ENCODE peak calls at places on chromosome 12, in eight cellular contexts. V, L, W, M, F, A, J and C are unnamed samples.

GRCh38 chr12:63937381-63938168 is 93.1 kb downstream of the SRGAP1 start:
- DNase-seq in M (no peak), F (no peak), J (no peak), V (no peak), W (no peak), L (no peak), A (no peak), C (no peak)

GRCh38 chr12:87317302-87317701 is 711.9 kb downstream of the C12orf50 start:
- DNase-seq in A (peak), W (no peak), L (no peak), V (no peak), M (no peak), J (peak), F (no peak), C (no peak)

GRCh38 chr12:52081263-52081733 is 1.8 kb downstream of the SMIM41 start:
- DNase-seq in V (no peak), W (peak), M (no peak), L (no peak), J (no peak), A (no peak), F (no peak), C (no peak)

GRCh38 chr12:107992870-107993451 is 136.1 kb upstream of the WSCD2 start:
- DNase-seq in V (no peak), J (no peak), L (no peak), A (peak), M (peak), W (no peak), F (no peak), C (no peak)

GRCh38 chr12:89210277-89210676 is 142.0 kb downstream of the DUSP6 start:
- DNase-seq in W (no peak), F (no peak), A (no peak), L (no peak), V (no peak), M (no peak), J (no peak), C (no peak)

GRCh38 chr12:122228092-122228491 is 2.2 kb upstream of the DIABLO start:
- DNase-seq in L (no peak), W (no peak), V (no peak), J (no peak), M (no peak), A (no peak), F (no peak), C (no peak)

GRCh38 chr12:125772403-125772802 is 707.2 kb downstream of the AACS start:
- DNase-seq in W (no peak), M (no peak), L (no peak), A (no peak), V (no peak), F (no peak), J (no peak), C (no peak)

GRCh38 chr12:13288501-13288900 is 92.0 kb downstream of the EMP1 start:
- DNase-seq in F (no peak), J (no peak), V (no peak), M (no peak), W (no peak), A (no peak), L (no peak), C (no peak)

GRCh38 chr12:26803552-26803951 is 29.4 kb downstream of the ITPR2 start:
- DNase-seq in W (no peak), A (no peak), M (peak), J (peak), L (no peak), F (no peak), V (peak), C (no peak)

GRCh38 chr12:96083020-96083489 is 47.7 kb upstream of the LTA4H start:
- DNase-seq in W (no peak), L (no peak), A (no peak), F (no peak), V (no peak), J (no peak), M (no peak), C (no peak)

GRCh38 chr12:57545809-57546437 is 1.1 kb downstream of the DCTN2 start:
- DNase-seq in W (no peak), L (no peak), A (peak), V (no peak), F (no peak), J (no peak), M (no peak), C (no peak)

GRCh38 chr12:24767016-24767415 is 181.9 kb downstream of the BCAT1 start:
- DNase-seq in V (no peak), J (no peak), W (no peak), L (no peak), A (no peak), M (no peak), F (no peak), C (no peak)

GRCh38 chr12:95538656-95539055 is 12.6 kb downstream of the USP44 start:
- DNase-seq in A (no peak), F (no peak), V (no peak), W (no peak), L (no peak), M (no peak), J (no peak), C (no peak)

GRCh38 chr12:4191642-4192041 is 81.9 kb upstream of the CCND2 start:
- DNase-seq in V (no peak), A (no peak), J (no peak), M (no peak), W (no peak), L (no peak), F (no peak), C (peak)

GRCh38 chr12:45273717-45274271 is 57.9 kb downstream of the ANO6 start:
- DNase-seq in J (peak), W (no peak), M (peak), A (peak), L (no peak), V (peak), F (peak), C (no peak)

GRCh38 chr12:2739832-2740641 is 54.7 kb upstream of the FKBP4 start:
- DNase-seq in J (peak), V (peak), M (peak), F (no peak), A (no peak), L (no peak), W (no peak), C (no peak)
- TF ChIP-seq CTCF in J (peak), V (peak), M (peak), F (peak), A (peak), L (no peak), W (peak), C (peak)

DNA sequence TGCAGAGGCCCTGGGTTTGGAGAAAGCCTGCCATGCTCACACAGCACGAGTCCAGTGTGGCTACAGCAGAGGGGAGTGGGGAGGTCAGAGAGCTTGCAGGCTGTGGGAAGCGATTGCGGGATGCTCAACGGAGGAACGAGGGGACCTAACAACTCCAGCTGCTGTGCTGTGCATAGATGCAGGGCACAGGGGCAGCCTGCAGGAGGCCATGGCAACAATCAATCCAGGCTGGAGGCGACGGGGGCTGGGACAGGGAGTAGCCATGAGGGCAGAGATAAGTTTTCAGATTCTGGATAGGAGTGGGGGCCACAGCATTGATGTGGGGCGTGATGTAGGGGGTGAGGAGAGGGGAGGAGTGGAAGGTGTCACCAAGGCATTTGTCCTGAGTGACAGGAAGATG is 20.6 kb downstream of the FAIM2 start:
- DNase-seq in W (no peak), F (no peak), L (no peak), V (no peak), M (no peak), A (no peak), J (no peak), C (no peak)
- TF ChIP-seq CTCF in W (no peak), F (no peak), L (no peak), V (no peak), M (no peak), A (no peak), J (no peak), C (no peak)

DNA sequence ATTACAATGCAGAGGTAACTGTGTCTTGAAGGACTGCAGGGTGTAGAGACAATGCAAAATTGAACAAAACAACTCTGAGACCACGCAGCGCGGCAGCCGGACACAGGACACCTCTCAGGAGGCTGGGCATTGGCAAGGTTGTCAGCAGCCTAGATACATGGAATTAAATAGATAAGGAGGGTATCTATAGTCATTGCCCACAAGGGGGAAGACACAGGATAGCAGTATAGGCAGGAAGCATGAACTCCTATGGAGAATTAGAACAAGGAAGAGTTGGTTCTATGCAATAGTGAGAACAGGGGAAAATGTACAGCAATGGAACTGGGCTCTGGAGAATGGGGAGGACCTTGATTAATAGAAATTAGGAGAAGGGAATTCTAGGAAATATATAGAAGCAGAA is 164.1 kb downstream of the C12orf42 start:
- DNase-seq in L (no peak), J (no peak), W (no peak), V (no peak), A (no peak), M (no peak), F (no peak), C (no peak)
- TF ChIP-seq CTCF in L (no peak), J (no peak), W (no peak), V (no peak), A (no peak), M (no peak), F (no peak), C (no peak)

GRCh38 chr12:12017135-12017581 is 53.6 kb upstream of the BCL2L14 start:
- DNase-seq in V (no peak), A (no peak), F (no peak), J (no peak), M (no peak), L (no peak), W (no peak), C (no peak)

GRCh38 chr12:12018454-12018853 is 52.3 kb upstream of the BCL2L14 start:
- DNase-seq in L (no peak), M (no peak), W (no peak), V (peak), J (no peak), A (peak), F (no peak), C (peak)

GRCh38 chr12:12016284-12017100 is 54.2 kb upstream of the BCL2L14 start:
- DNase-seq in A (no peak), F (no peak), L (no peak), J (no peak), V (no peak), M (no peak), W (no peak), C (no peak)

GRCh38 chr12:12019881-12020280 is 50.9 kb upstream of the BCL2L14 start:
- DNase-seq in F (no peak), M (no peak), W (no peak), A (no peak), L (no peak), V (no peak), J (no peak), C (peak)

GRCh38 chr12:12017798-12018197 is 52.9 kb upstream of the BCL2L14 start:
- DNase-seq in V (no peak), L (no peak), J (no peak), W (no peak), M (no peak), A (no peak), F (no peak), C (no peak)
- TF ChIP-seq CTCF in V (no peak), L (no peak), J (no peak), W (no peak), M (peak), A (no peak), F (no peak), C (peak)

GRCh38 chr12:120856980-120857379 is 47.2 kb downstream of the SPPL3 start:
- DNase-seq in J (no peak), L (no peak), F (no peak), M (no peak), W (no peak), A (no peak), V (peak), C (no peak)
- TF ChIP-seq CTCF in J (peak), L (no peak), F (no peak), M (peak), W (peak), A (no peak), V (peak), C (peak)

GRCh38 chr12:49069507-49070346 is at the start of gene RHEBL1:
- DNase-seq in F (peak), M (peak), J (peak), L (peak), V (peak), A (peak), W (peak), C (peak)
- TF ChIP-seq CTCF in F (no peak), M (no peak), J (no peak), L (no peak), V (peak), A (peak), W (peak), C (no peak)

GRCh38 chr12:93563807-93564538 is 8.5 kb upstream of the SOCS2 start:
- DNase-seq in M (peak), V (peak), A (peak), J (peak), F (no peak), W (no peak), L (no peak), C (no peak)
- TF ChIP-seq CTCF in M (peak), V (peak), A (no peak), J (no peak), F (no peak), W (no peak), L (no peak), C (peak)

DNA sequence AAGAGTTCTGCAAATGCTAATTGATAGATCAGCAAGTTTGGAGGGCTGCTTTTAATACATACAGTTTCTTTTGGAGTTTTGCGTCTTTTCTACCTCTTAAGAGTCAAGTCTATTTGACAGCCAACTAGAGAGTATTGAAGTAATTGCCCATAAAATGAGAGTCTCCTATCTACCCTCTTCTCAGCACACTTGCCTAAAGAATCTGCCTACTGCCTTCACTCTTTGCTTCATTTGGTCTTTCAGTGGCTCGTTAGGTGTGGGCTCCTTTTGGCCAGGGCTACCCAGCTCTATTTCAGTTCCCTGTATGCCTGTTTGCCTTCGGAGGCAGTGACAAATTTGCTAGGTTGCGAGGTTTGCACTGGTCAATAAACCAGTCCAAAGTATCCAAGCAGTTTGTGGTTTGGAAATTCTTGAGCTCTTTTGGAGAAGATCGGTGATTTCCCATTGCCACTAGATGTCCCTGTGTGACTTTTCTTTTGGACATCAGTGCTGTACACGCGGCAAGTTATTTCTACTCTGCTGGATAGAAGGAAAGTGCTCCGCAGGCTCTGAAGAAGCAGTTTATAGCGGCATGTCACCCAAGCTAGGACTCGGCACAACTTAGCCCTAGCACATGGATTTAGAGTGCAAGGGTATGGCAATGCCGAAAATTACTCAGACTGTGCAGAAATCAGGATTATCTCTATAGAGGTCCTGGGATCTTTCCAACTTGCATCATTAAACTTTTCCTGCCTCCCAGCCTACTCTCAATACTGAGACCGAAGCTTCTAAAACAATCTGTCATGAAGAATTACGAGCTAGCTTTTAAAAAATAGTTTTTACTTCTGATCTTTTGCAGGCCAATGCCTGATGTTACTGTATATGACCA is 38.6 kb downstream of the MGST1 start:
- DNase-seq in W (no peak), J (no peak), V (peak), M (peak), A (peak), L (no peak), F (no peak), C (no peak)
- TF ChIP-seq CTCF in W (peak), J (peak), V (peak), M (peak), A (no peak), L (no peak), F (no peak), C (peak)